ENCODE peak calls at places on chromosomes 13 and 19, in six cellular contexts. B is posterior cingulate gyrus, W is transverse colon, N is hypothalamus, Y is NCI-H2171, D is mesenteric fat pad. Z is an unnamed sample.

GRCh38 chr13:85841427-85841826 is 42.2 kb upstream of the SLITRK6 start:
- DNase-seq in B (no peak), W (no peak), N (no peak), Y (no peak), D (no peak), Z (no peak)

GRCh38 chr19:310141-310651 is 19.0 kb upstream of the PLPP2 start:
- DNase-seq in B (no peak), W (no peak), N (no peak), Y (no peak), D (no peak), Z (no peak)

GRCh38 chr19:32767951-32768679 is 48.5 kb downstream of the TDRD12 start:
- DNase-seq in B (no peak), W (no peak), N (no peak), Y (no peak), D (no peak), Z (no peak)

GRCh38 chr13:31111136-31111535 is 50.6 kb downstream of the HSPH1 start:
- DNase-seq in B (no peak), W (no peak), N (no peak), Y (no peak), D (no peak), Z (no peak)

GRCh38 chr13:110306340-110306959 is 507 bp downstream of the COL4A1 start:
- DNase-seq in B (no peak), W (no peak), N (no peak), Y (no peak), D (peak), Z (no peak)

GRCh38 chr13:64428196-64428595 is 2801.9 kb downstream of the PCDH9 start:
- DNase-seq in B (no peak), W (no peak), N (no peak), Y (no peak), D (no peak), Z (no peak)

GRCh38 chr13:110006304-110006703 is 219.9 kb upstream of the IRS2 start:
- DNase-seq in B (no peak), W (no peak), N (no peak), Y (no peak), D (no peak), Z (no peak)

GRCh38 chr13:112933649-112934048 is 35.4 kb upstream of the MCF2L start:
- DNase-seq in B (no peak), W (no peak), N (no peak), Y (no peak), D (no peak), Z (no peak)

GRCh38 chr13:28489536-28489935 is 5.4 kb downstream of the FLT1 start:
- DNase-seq in B (no peak), W (no peak), N (no peak), Y (no peak), D (no peak), Z (no peak)

GRCh38 chr19:13633109-13633508 is 126.8 kb upstream of the CACNA1A start:
- DNase-seq in B (no peak), W (peak), N (no peak), Y (peak), D (no peak), Z (peak)

GRCh38 chr19:15245370-15246197 is 13.3 kb upstream of the EPHX3 start:
- DNase-seq in B (no peak), W (no peak), N (no peak), Y (no peak), D (no peak), Z (no peak)

GRCh38 chr19:7637374-7638256 is 705 bp downstream of the STXBP2 start:
- DNase-seq in B (no peak), W (peak), N (no peak), Y (no peak), D (no peak), Z (no peak)

GRCh38 chr13:39451301-39451700 is 151.7 kb downstream of the LHFPL6 start:
- DNase-seq in B (no peak), W (no peak), N (no peak), Y (no peak), D (no peak), Z (peak)

Z was measured in NCI-H1694.